ENCODE peak calls at places on chromosomes 1 and 21, in five cellular contexts. M is H9, O is IMR-90, E is neuronal stem cell, N is H1. B is an unnamed sample.
A peak's percentile ranks its signal among the peaks of the same experiment; 100 is the strongest.

GRCh38 chr1:164610528-164611222 is 51.7 kb downstream of the PBX1 start:
- DNase-seq in M (no peak), O (no peak), E (no peak), N (no peak), B (no peak)

GRCh38 chr1:87200875-87201638 is 127.6 kb upstream of the LMO4 start:
- DNase-seq in M (peak; percentile 37), N (no peak), O (no peak), E (no peak), B (peak; percentile 82)

GRCh38 chr1:24195146-24195545 is 8.1 kb upstream of the IFNLR1 start:
- DNase-seq in M (no peak), E (no peak), N (no peak), O (peak; percentile 11), B (no peak)

GRCh38 chr1:24393892-24394291 is 19.7 kb downstream of the STPG1 start:
- DNase-seq in M (no peak), N (peak; percentile 41), E (no peak), O (peak; percentile 81), B (no peak)

GRCh38 chr1:110223127-110223526 is 13.0 kb downstream of the KCNC4 start:
- DNase-seq in N (no peak), E (no peak), M (no peak), O (no peak), B (no peak)

GRCh38 chr21:26107439-26107838 is 63.1 kb downstream of the APP start:
- DNase-seq in O (no peak), N (no peak), M (no peak), E (no peak), B (no peak)

GRCh38 chr1:206878456-206878855 is 13.0 kb downstream of the IL20 start:
- DNase-seq in E (no peak), M (no peak), O (no peak), N (no peak), B (no peak)

GRCh38 chr1:2277741-2278488 is 49.8 kb downstream of the SKI start:
- DNase-seq in M (peak; percentile 38), E (no peak), O (no peak), N (no peak), B (no peak)

GRCh38 chr1:86156571-86157455 is at the start of gene COL24A1:
- DNase-seq in M (peak; percentile 89), N (peak; percentile 79), E (peak; percentile 61), O (peak; percentile 83), B (no peak)

GRCh38 chr1:220700591-220701179 is 10.5 kb downstream of the C1orf115 start:
- DNase-seq in O (no peak), M (no peak), E (no peak), N (no peak), B (no peak)

GRCh38 chr1:221716713-221717490 is 25.0 kb downstream of the DUSP10 start:
- DNase-seq in M (no peak), E (no peak), O (no peak), N (no peak), B (no peak)

GRCh38 chr1:2024451-2024850 is 5.3 kb downstream of the GABRD start:
- DNase-seq in N (no peak), E (no peak), O (no peak), M (no peak), B (no peak)

GRCh38 chr21:36388076-36388475 is 2.9 kb downstream of the CHAF1B start:
- DNase-seq in M (no peak), O (no peak), E (no peak), N (no peak), B (no peak)

GRCh38 chr1:165836664-165837482 is 9.5 kb downstream of the UCK2 start:
- DNase-seq in N (no peak), E (no peak), M (no peak), O (no peak), B (no peak)

GRCh38 chr21:14869984-14870840 is 194.6 kb downstream of the NRIP1 start:
- DNase-seq in E (no peak), M (no peak), N (no peak), O (no peak), B (no peak)

GRCh38 chr21:33642896-33643657 is 776 bp downstream of the ITSN1 start:
- DNase-seq in O (peak; percentile 36), M (peak; percentile 42), N (peak; percentile 58), E (no peak), B (peak; percentile 28)

GRCh38 chr1:223156343-223156742 is 13.3 kb upstream of the TLR5 start:
- DNase-seq in O (no peak), E (no peak), M (no peak), N (no peak), B (no peak)

GRCh38 chr21:24272527-24272938 is 1334.7 kb downstream of the MRPL39 start:
- DNase-seq in E (no peak), N (no peak), O (no peak), M (no peak), B (no peak)

GRCh38 chr1:181104042-181104789 is 15.7 kb downstream of the IER5 start:
- DNase-seq in N (no peak), O (no peak), E (no peak), M (no peak), B (peak; percentile 60)

GRCh38 chr1:29465755-29466154 is 229.4 kb downstream of the PTPRU start:
- DNase-seq in M (no peak), O (peak; percentile 23), N (no peak), E (no peak), B (no peak)

GRCh38 chr1:11031624-11032262 is 15.3 kb downstream of the MASP2 start:
- DNase-seq in M (no peak), O (no peak), E (no peak), N (peak; percentile 40), B (no peak)

GRCh38 chr1:2787163-2787911 is 14.2 kb downstream of the TTC34 start:
- DNase-seq in N (no peak), O (no peak), M (no peak), E (no peak), B (no peak)

GRCh38 chr1:15320267-15320666 is 73.2 kb downstream of the FHAD1 start:
- DNase-seq in M (no peak), O (no peak), N (no peak), E (no peak), B (no peak)

GRCh38 chr1:73800376-73800775 is 397.6 kb downstream of the LRRIQ3 start:
- DNase-seq in M (no peak), N (no peak), E (no peak), O (no peak), B (peak; percentile 82)

GRCh38 chr21:41651830-41652229 is 115.0 kb downstream of the RIPK4 start:
- DNase-seq in E (no peak), O (peak; percentile 46), M (no peak), N (no peak), B (no peak)

GRCh38 chr1:36924282-36924791 is 110.0 kb downstream of the GRIK3 start:
- DNase-seq in E (peak; percentile 93), N (peak; percentile 94), O (peak; percentile 18), M (peak; percentile 84), B (peak; percentile 81)

GRCh38 chr1:235012436-235013210 is 116.0 kb downstream of the TOMM20 start:
- DNase-seq in E (no peak), N (no peak), O (no peak), M (no peak), B (peak; percentile 23)

GRCh38 chr1:200183637-200184036 is 156.1 kb downstream of the NR5A2 start:
- DNase-seq in E (no peak), O (no peak), M (no peak), N (no peak), B (no peak)

GRCh38 chr21:39125752-39126485 is 57.3 kb downstream of the PSMG1 start:
- DNase-seq in E (peak; percentile 37), O (peak; percentile 78), N (peak; percentile 69), M (peak; percentile 87), B (peak; percentile 80)

GRCh38 chr1:2441746-2442145 is 29.4 kb upstream of the PEX10 start:
- DNase-seq in O (no peak), M (no peak), E (no peak), N (no peak), B (peak; percentile 74)

GRCh38 chr1:8201331-8201861 is 116.5 kb upstream of the SLC45A1 start:
- DNase-seq in M (no peak), O (peak; percentile 23), N (no peak), E (no peak), B (peak; percentile 88)

GRCh38 chr1:145997156-145998023 is 1.0 kb upstream of the TXNIP start:
- DNase-seq in O (no peak), M (no peak), E (no peak), N (no peak), B (no peak)

GRCh38 chr1:191888996-191889622 is 269.2 kb upstream of the RGS18 start:
- DNase-seq in E (no peak), N (no peak), O (peak; percentile 18), M (no peak), B (no peak)

DNA sequence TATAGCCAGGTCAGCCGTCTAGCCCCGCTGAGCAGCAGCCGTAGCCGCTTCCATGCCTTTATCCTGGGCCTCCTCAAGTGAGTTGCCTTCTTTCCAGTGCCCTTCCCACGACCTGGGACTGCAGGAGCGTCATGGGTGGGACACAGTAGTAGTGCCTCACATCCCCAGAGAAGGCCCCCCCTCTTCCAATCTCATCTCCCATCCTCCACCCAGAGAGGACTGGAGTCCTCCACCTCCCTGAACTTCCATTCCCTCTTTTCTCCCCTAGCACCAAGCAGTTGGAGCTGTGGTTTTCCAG is 4.9 kb downstream of the RUSC1 start:
- DNase-seq in M (no peak), E (no peak), O (no peak), N (no peak), B (no peak)
- H3K14ac ChIP-seq in M (no peak overlapping the region), E (peak overlapping the region; percentile 75), O (peak overlapping the region; percentile 12), N (no peak overlapping the region), B (peak overlapping the region; percentile 88)

DNA sequence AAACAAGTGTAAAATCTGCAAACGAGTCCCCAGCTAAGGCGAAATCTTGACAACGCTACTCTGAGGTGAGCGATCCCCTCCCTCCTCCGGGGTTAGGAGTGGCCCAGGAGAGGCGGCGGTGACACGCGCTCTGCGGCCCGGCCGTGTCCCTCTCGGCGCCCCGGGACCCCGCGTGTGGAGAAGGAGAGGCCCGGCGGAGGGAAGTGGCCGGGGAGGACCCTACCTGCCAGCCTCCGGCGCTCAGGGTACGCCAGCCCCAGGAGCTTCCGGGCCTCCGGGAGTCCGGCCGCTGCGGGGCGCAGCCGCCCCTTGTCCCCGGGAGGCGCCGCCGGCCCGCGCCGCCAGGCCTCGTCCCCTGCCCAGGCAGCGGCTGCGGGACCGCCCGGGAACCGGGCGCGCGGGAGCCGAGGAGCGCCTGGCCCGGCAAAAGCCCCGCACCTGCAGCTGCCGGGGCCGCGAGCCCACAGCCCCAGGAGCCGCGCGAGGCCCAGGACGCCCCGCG is 543 bp downstream of the ABCB10 start:
- DNase-seq in M (peak; percentile 35), E (peak; percentile 33), N (peak; percentile 70), O (no peak), B (peak; percentile 39)
- H3K14ac ChIP-seq in M (peak overlapping the region; percentile 24), E (no peak overlapping the region), N (no peak overlapping the region), O (peak overlapping the region; percentile 42), B (peak overlapping the region; percentile 96)

GRCh38 chr1:35269190-35269988 is 880 bp downstream of the ZMYM4 start:
- DNase-seq in E (peak; percentile 9), M (no peak), O (no peak), N (peak; percentile 47), B (peak; percentile 13)
- H3K14ac ChIP-seq in E (no peak overlapping the region), M (peak overlapping the region; percentile 72), O (peak overlapping the region; percentile 94), N (no peak overlapping the region), B (peak overlapping the region; percentile 93)

GRCh38 chr1:175015243-175015642 is 8.0 kb downstream of the MRPS14 start:
- DNase-seq in N (no peak), O (peak; percentile 91), M (no peak), E (no peak), B (peak; percentile 10)
- H3K14ac ChIP-seq in N (no peak overlapping the region), O (no peak overlapping the region), M (no peak overlapping the region), E (no peak overlapping the region), B (no peak overlapping the region)

B was measured in trophoblast cell.